ENCODE peak calls at places on chromosomes 16 and 17, in four cellular contexts. One of them, this sample, is unnamed.

GRCh38 chr16:9191274-9191850 is 99.9 kb downstream of the HAPSTR1 start:
- DNase-seq in T-helper 17 cell: no peak
- DNase-seq in brain microvascular endothelial cell: no peak
- DNase-seq in head of caudate nucleus: no peak
- DNase-seq in this sample: no peak

GRCh38 chr17:15890279-15890892 is 54.5 kb upstream of the ADORA2B start:
- DNase-seq in T-helper 17 cell: no peak
- DNase-seq in brain microvascular endothelial cell: no peak
- DNase-seq in head of caudate nucleus: no peak
- DNase-seq in this sample: no peak

GRCh38 chr17:45775576-45776011 is 8.5 kb upstream of the CRHR1 start:
- DNase-seq in T-helper 17 cell: no peak
- DNase-seq in brain microvascular endothelial cell: no peak
- DNase-seq in head of caudate nucleus: no peak
- DNase-seq in this sample: no peak

GRCh38 chr16:11359370-11359769 is 14.1 kb downstream of the RMI2 start:
- DNase-seq in T-helper 17 cell: no peak
- DNase-seq in brain microvascular endothelial cell: peak
- DNase-seq in head of caudate nucleus: no peak
- DNase-seq in this sample: no peak

GRCh38 chr17:79742951-79743476 is 12.3 kb downstream of the ENPP7 start:
- DNase-seq in T-helper 17 cell: no peak
- DNase-seq in brain microvascular endothelial cell: no peak
- DNase-seq in head of caudate nucleus: no peak
- DNase-seq in this sample: no peak

GRCh38 chr17:13593757-13594156 is 8.0 kb downstream of the HS3ST3A1 start:
- DNase-seq in T-helper 17 cell: no peak
- DNase-seq in brain microvascular endothelial cell: no peak
- DNase-seq in head of caudate nucleus: no peak
- DNase-seq in this sample: no peak

GRCh38 chr16:9050102-9050830 is 41.2 kb upstream of the HAPSTR1 start:
- DNase-seq in T-helper 17 cell: no peak
- DNase-seq in brain microvascular endothelial cell: no peak
- DNase-seq in head of caudate nucleus: peak
- DNase-seq in this sample: peak

GRCh38 chr17:47872019-47872650 is 21.2 kb upstream of the SP6 start:
- DNase-seq in T-helper 17 cell: no peak
- DNase-seq in brain microvascular endothelial cell: no peak
- DNase-seq in head of caudate nucleus: no peak
- DNase-seq in this sample: no peak

GRCh38 chr16:87080571-87081167 is 236.5 kb downstream of the C16orf95 start:
- DNase-seq in T-helper 17 cell: no peak
- DNase-seq in brain microvascular endothelial cell: no peak
- DNase-seq in head of caudate nucleus: no peak
- DNase-seq in this sample: no peak

GRCh38 chr17:41895617-41896016 is 23.1 kb downstream of the ACLY start:
- DNase-seq in T-helper 17 cell: no peak
- DNase-seq in brain microvascular endothelial cell: no peak
- DNase-seq in head of caudate nucleus: no peak
- DNase-seq in this sample: no peak

GRCh38 chr17:20172378-20172775 is 163.2 kb downstream of the SPECC1 start:
- DNase-seq in T-helper 17 cell: no peak
- DNase-seq in brain microvascular endothelial cell: no peak
- DNase-seq in head of caudate nucleus: no peak
- DNase-seq in this sample: no peak

GRCh38 chr17:34663714-34664113 is 84.3 kb downstream of the TMEM132E start:
- DNase-seq in T-helper 17 cell: no peak
- DNase-seq in brain microvascular endothelial cell: no peak
- DNase-seq in head of caudate nucleus: no peak
- DNase-seq in this sample: no peak

GRCh38 chr17:44782349-44782850 is 23.6 kb downstream of the ADAM11 start:
- DNase-seq in T-helper 17 cell: no peak
- DNase-seq in brain microvascular endothelial cell: no peak
- DNase-seq in head of caudate nucleus: no peak
- DNase-seq in this sample: no peak

GRCh38 chr17:50689251-50689650 is 18.5 kb downstream of the ANKRD40 start:
- DNase-seq in T-helper 17 cell: no peak
- DNase-seq in brain microvascular endothelial cell: peak
- DNase-seq in head of caudate nucleus: no peak
- DNase-seq in this sample: no peak

GRCh38 chr17:81553616-81554181 is 1.5 kb upstream of the FAAP100 start:
- DNase-seq in T-helper 17 cell: no peak
- DNase-seq in brain microvascular endothelial cell: peak
- DNase-seq in head of caudate nucleus: no peak
- DNase-seq in this sample: no peak

GRCh38 chr17:65751263-65751662 is 189.8 kb upstream of the AXIN2 start:
- DNase-seq in T-helper 17 cell: no peak
- DNase-seq in brain microvascular endothelial cell: no peak
- DNase-seq in head of caudate nucleus: no peak
- DNase-seq in this sample: no peak

GRCh38 chr17:3944485-3945388 is 19.5 kb downstream of the ATP2A3 start:
- DNase-seq in T-helper 17 cell: peak
- DNase-seq in brain microvascular endothelial cell: peak
- DNase-seq in head of caudate nucleus: peak
- DNase-seq in this sample: peak

GRCh38 chr17:74373838-74374606 is 6.7 kb downstream of the GPR142 start:
- DNase-seq in T-helper 17 cell: no peak
- DNase-seq in brain microvascular endothelial cell: no peak
- DNase-seq in head of caudate nucleus: peak
- DNase-seq in this sample: peak

GRCh38 chr17:82787081-82787848 is 35.4 kb downstream of the TBCD start:
- DNase-seq in T-helper 17 cell: no peak
- DNase-seq in brain microvascular endothelial cell: no peak
- DNase-seq in head of caudate nucleus: peak
- DNase-seq in this sample: no peak

GRCh38 chr16:55120408-55120807 is 189.7 kb downstream of the IRX5 start:
- DNase-seq in T-helper 17 cell: no peak
- DNase-seq in brain microvascular endothelial cell: no peak
- DNase-seq in head of caudate nucleus: no peak
- DNase-seq in this sample: no peak

GRCh38 chr16:54506691-54507090 is 220.1 kb upstream of the IRX3 start:
- DNase-seq in T-helper 17 cell: no peak
- DNase-seq in brain microvascular endothelial cell: no peak
- DNase-seq in head of caudate nucleus: no peak
- DNase-seq in this sample: no peak

GRCh38 chr17:14052886-14053615 is 16.3 kb upstream of the COX10 start:
- DNase-seq in T-helper 17 cell: no peak
- DNase-seq in brain microvascular endothelial cell: no peak
- DNase-seq in head of caudate nucleus: no peak
- DNase-seq in this sample: no peak

GRCh38 chr17:9895923-9896322 is 9.1 kb downstream of the RCVRN start:
- DNase-seq in T-helper 17 cell: no peak
- DNase-seq in brain microvascular endothelial cell: no peak
- DNase-seq in head of caudate nucleus: no peak
- DNase-seq in this sample: no peak

GRCh38 chr16:87234601-87235000 is 82.6 kb downstream of the C16orf95 start:
- DNase-seq in T-helper 17 cell: no peak
- DNase-seq in brain microvascular endothelial cell: no peak
- DNase-seq in head of caudate nucleus: no peak
- DNase-seq in this sample: no peak

GRCh38 chr16:80071964-80072363 is 468.8 kb upstream of the DYNLRB2 start:
- DNase-seq in T-helper 17 cell: no peak
- DNase-seq in brain microvascular endothelial cell: no peak
- DNase-seq in head of caudate nucleus: no peak
- DNase-seq in this sample: no peak

GRCh38 chr17:31802502-31802901 is 56.5 kb downstream of the COPRS start:
- DNase-seq in T-helper 17 cell: no peak
- DNase-seq in brain microvascular endothelial cell: no peak
- DNase-seq in head of caudate nucleus: peak
- DNase-seq in this sample: no peak

GRCh38 chr17:64057701-64058263 is 37.3 kb upstream of the ICAM2 start:
- DNase-seq in T-helper 17 cell: no peak
- DNase-seq in brain microvascular endothelial cell: no peak
- DNase-seq in head of caudate nucleus: no peak
- DNase-seq in this sample: no peak

GRCh38 chr16:10367616-10368188 is 18.2 kb upstream of the ATF7IP2 start:
- DNase-seq in T-helper 17 cell: no peak
- DNase-seq in brain microvascular endothelial cell: no peak
- DNase-seq in head of caudate nucleus: no peak
- DNase-seq in this sample: no peak

GRCh38 chr16:53142823-53143568 is 88.2 kb downstream of the CHD9 start:
- DNase-seq in T-helper 17 cell: no peak
- DNase-seq in brain microvascular endothelial cell: no peak
- DNase-seq in head of caudate nucleus: no peak
- DNase-seq in this sample: no peak

GRCh38 chr17:78962345-78962983 is 17.3 kb downstream of the LGALS3BP start:
- DNase-seq in T-helper 17 cell: no peak
- DNase-seq in brain microvascular endothelial cell: no peak
- DNase-seq in head of caudate nucleus: no peak
- DNase-seq in this sample: no peak

GRCh38 chr17:74130841-74131240 is 72.6 kb upstream of the RPL38 start:
- DNase-seq in T-helper 17 cell: no peak
- DNase-seq in brain microvascular endothelial cell: no peak
- DNase-seq in head of caudate nucleus: no peak
- DNase-seq in this sample: no peak

GRCh38 chr17:1628856-1629646 is 417 bp upstream of the SLC43A2 start:
- DNase-seq in T-helper 17 cell: peak
- DNase-seq in brain microvascular endothelial cell: peak
- DNase-seq in head of caudate nucleus: peak
- DNase-seq in this sample: peak

GRCh38 chr16:69326172-69326873 is 4.1 kb downstream of the PDF start:
- DNase-seq in T-helper 17 cell: no peak
- DNase-seq in brain microvascular endothelial cell: no peak
- DNase-seq in head of caudate nucleus: peak
- DNase-seq in this sample: no peak

GRCh38 chr16:72903176-72903575 is 144.8 kb downstream of the ZFHX3 start:
- DNase-seq in T-helper 17 cell: no peak
- DNase-seq in brain microvascular endothelial cell: no peak
- DNase-seq in head of caudate nucleus: no peak
- DNase-seq in this sample: no peak

GRCh38 chr16:25141648-25142047 is 30.1 kb downstream of the LCMT1 start:
- DNase-seq in T-helper 17 cell: no peak
- DNase-seq in brain microvascular endothelial cell: no peak
- DNase-seq in head of caudate nucleus: no peak
- DNase-seq in this sample: no peak

GRCh38 chr16:89452241-89452640 is 38.1 kb downstream of the ANKRD11 start:
- DNase-seq in T-helper 17 cell: no peak
- DNase-seq in brain microvascular endothelial cell: no peak
- DNase-seq in head of caudate nucleus: no peak
- DNase-seq in this sample: no peak

GRCh38 chr17:19766421-19767270 is 18.5 kb upstream of the ALDH3A1 start:
- DNase-seq in T-helper 17 cell: peak
- DNase-seq in brain microvascular endothelial cell: peak
- DNase-seq in head of caudate nucleus: peak
- DNase-seq in this sample: peak

GRCh38 chr16:15141586-15141985 is 47.5 kb upstream of the RRN3 start:
- DNase-seq in T-helper 17 cell: no peak
- DNase-seq in brain microvascular endothelial cell: no peak
- DNase-seq in head of caudate nucleus: no peak
- DNase-seq in this sample: no peak

GRCh38 chr17:39979021-39979660 is 1.5 kb upstream of the PSMD3 start:
- DNase-seq in T-helper 17 cell: no peak
- DNase-seq in brain microvascular endothelial cell: peak
- DNase-seq in head of caudate nucleus: no peak
- DNase-seq in this sample: no peak

GRCh38 chr17:44872131-44872768 is 24.6 kb downstream of the HIGD1B start:
- DNase-seq in T-helper 17 cell: no peak
- DNase-seq in brain microvascular endothelial cell: no peak
- DNase-seq in head of caudate nucleus: no peak
- DNase-seq in this sample: no peak